ENCODE peak calls at places on chromosome 15, in seven cellular contexts. One of them, this sample, is unnamed.

GRCh38 chr15:37585966-37586656 is 348.3 kb upstream of the TMCO5A start:
- DNase-seq in brain microvascular endothelial cell: peak
- DNase-seq in spleen: no peak
- DNase-seq in type B pancreatic cell: no peak
- DNase-seq in ovary: no peak
- DNase-seq in HL-60: no peak
- DNase-seq in IMR-90: peak
- DNase-seq in this sample: no peak

GRCh38 chr15:81752974-81753373 is 292.8 kb downstream of the MEX3B start:
- DNase-seq in HL-60: no peak
- DNase-seq in ovary: no peak
- DNase-seq in IMR-90: no peak
- DNase-seq in spleen: no peak
- DNase-seq in type B pancreatic cell: no peak
- DNase-seq in brain microvascular endothelial cell: no peak
- DNase-seq in this sample: no peak

GRCh38 chr15:74235962-74236361 is at the start of gene CCDC33:
- DNase-seq in IMR-90: no peak
- DNase-seq in ovary: no peak
- DNase-seq in brain microvascular endothelial cell: no peak
- DNase-seq in HL-60: peak
- DNase-seq in spleen: no peak
- DNase-seq in type B pancreatic cell: no peak
- DNase-seq in this sample: no peak

GRCh38 chr15:70530503-70530902 is 232.9 kb downstream of the UACA start:
- DNase-seq in brain microvascular endothelial cell: no peak
- DNase-seq in HL-60: no peak
- DNase-seq in spleen: no peak
- DNase-seq in ovary: no peak
- DNase-seq in IMR-90: no peak
- DNase-seq in type B pancreatic cell: peak
- DNase-seq in this sample: no peak

GRCh38 chr15:77327168-77327567 is 92.7 kb downstream of the PEAK1 start:
- DNase-seq in brain microvascular endothelial cell: no peak
- DNase-seq in type B pancreatic cell: no peak
- DNase-seq in spleen: no peak
- DNase-seq in IMR-90: no peak
- DNase-seq in HL-60: no peak
- DNase-seq in ovary: no peak
- DNase-seq in this sample: no peak

GRCh38 chr15:59306520-59307163 is 66.0 kb downstream of the MYO1E start:
- DNase-seq in type B pancreatic cell: no peak
- DNase-seq in brain microvascular endothelial cell: no peak
- DNase-seq in ovary: no peak
- DNase-seq in IMR-90: peak
- DNase-seq in spleen: no peak
- DNase-seq in HL-60: no peak
- DNase-seq in this sample: no peak

GRCh38 chr15:90099072-90099867 is 3.0 kb downstream of the IDH2 start:
- DNase-seq in HL-60: no peak
- DNase-seq in type B pancreatic cell: no peak
- DNase-seq in brain microvascular endothelial cell: no peak
- DNase-seq in spleen: peak
- DNase-seq in IMR-90: no peak
- DNase-seq in ovary: no peak
- DNase-seq in this sample: no peak

GRCh38 chr15:85389774-85390173 is 9.4 kb downstream of the AKAP13 start:
- DNase-seq in spleen: no peak
- DNase-seq in IMR-90: no peak
- DNase-seq in HL-60: no peak
- DNase-seq in ovary: no peak
- DNase-seq in type B pancreatic cell: no peak
- DNase-seq in brain microvascular endothelial cell: no peak
- DNase-seq in this sample: no peak

GRCh38 chr15:35717721-35718120 is 171.8 kb upstream of the DPH6 start:
- DNase-seq in type B pancreatic cell: no peak
- DNase-seq in ovary: no peak
- DNase-seq in IMR-90: no peak
- DNase-seq in HL-60: no peak
- DNase-seq in brain microvascular endothelial cell: no peak
- DNase-seq in spleen: no peak
- DNase-seq in this sample: no peak

GRCh38 chr15:25903024-25903581 is 40.0 kb upstream of the ATP10A start:
- DNase-seq in IMR-90: peak
- DNase-seq in type B pancreatic cell: no peak
- DNase-seq in ovary: no peak
- DNase-seq in spleen: no peak
- DNase-seq in HL-60: no peak
- DNase-seq in brain microvascular endothelial cell: no peak
- DNase-seq in this sample: no peak

GRCh38 chr15:39270976-39271375 is 309.9 kb upstream of the THBS1 start:
- DNase-seq in IMR-90: peak
- DNase-seq in type B pancreatic cell: no peak
- DNase-seq in spleen: no peak
- DNase-seq in HL-60: no peak
- DNase-seq in ovary: no peak
- DNase-seq in brain microvascular endothelial cell: peak
- DNase-seq in this sample: no peak

GRCh38 chr15:29677450-29677849 is 144.8 kb downstream of the TJP1 start:
- DNase-seq in brain microvascular endothelial cell: no peak
- DNase-seq in HL-60: no peak
- DNase-seq in IMR-90: no peak
- DNase-seq in spleen: no peak
- DNase-seq in ovary: no peak
- DNase-seq in type B pancreatic cell: no peak
- DNase-seq in this sample: no peak

GRCh38 chr15:40843885-40844542 is at the start of gene SPINT1:
- DNase-seq in ovary: no peak
- DNase-seq in HL-60: peak
- DNase-seq in type B pancreatic cell: no peak
- DNase-seq in spleen: no peak
- DNase-seq in brain microvascular endothelial cell: no peak
- DNase-seq in IMR-90: no peak
- DNase-seq in this sample: peak

GRCh38 chr15:83657549-83657948 is 3.6 kb downstream of the ADAMTSL3 start:
- DNase-seq in type B pancreatic cell: no peak
- DNase-seq in HL-60: no peak
- DNase-seq in IMR-90: no peak
- DNase-seq in spleen: no peak
- DNase-seq in brain microvascular endothelial cell: no peak
- DNase-seq in ovary: no peak
- DNase-seq in this sample: no peak

GRCh38 chr15:33737687-33738606 is 230.3 kb upstream of the CHRM5 start:
- DNase-seq in brain microvascular endothelial cell: peak
- DNase-seq in ovary: no peak
- DNase-seq in spleen: no peak
- DNase-seq in HL-60: peak
- DNase-seq in type B pancreatic cell: no peak
- DNase-seq in IMR-90: peak
- DNase-seq in this sample: no peak

GRCh38 chr15:61396235-61396927 is 167.3 kb upstream of the RORA start:
- DNase-seq in brain microvascular endothelial cell: no peak
- DNase-seq in IMR-90: no peak
- DNase-seq in HL-60: no peak
- DNase-seq in spleen: no peak
- DNase-seq in type B pancreatic cell: no peak
- DNase-seq in ovary: no peak
- DNase-seq in this sample: no peak

GRCh38 chr15:70068783-70069565 is 28.7 kb downstream of the TLE3 start:
- DNase-seq in HL-60: no peak
- DNase-seq in type B pancreatic cell: no peak
- DNase-seq in IMR-90: no peak
- DNase-seq in spleen: no peak
- DNase-seq in ovary: peak
- DNase-seq in brain microvascular endothelial cell: no peak
- DNase-seq in this sample: no peak

GRCh38 chr15:60933914-60934885 is 294.9 kb downstream of the RORA start:
- DNase-seq in ovary: no peak
- DNase-seq in IMR-90: peak
- DNase-seq in brain microvascular endothelial cell: no peak
- DNase-seq in type B pancreatic cell: no peak
- DNase-seq in HL-60: no peak
- DNase-seq in spleen: no peak
- DNase-seq in this sample: no peak

GRCh38 chr15:43187544-43188155 is 2.4 kb downstream of the CCNDBP1 start:
- DNase-seq in HL-60: peak
- DNase-seq in ovary: no peak
- DNase-seq in type B pancreatic cell: no peak
- DNase-seq in brain microvascular endothelial cell: peak
- DNase-seq in spleen: no peak
- DNase-seq in IMR-90: peak
- DNase-seq in this sample: no peak

GRCh38 chr15:73691398-73691797 is 7.2 kb downstream of the CD276 start:
- DNase-seq in spleen: peak
- DNase-seq in brain microvascular endothelial cell: peak
- DNase-seq in HL-60: no peak
- DNase-seq in IMR-90: peak
- DNase-seq in ovary: no peak
- DNase-seq in type B pancreatic cell: no peak
- DNase-seq in this sample: no peak

GRCh38 chr15:90145259-90145658 is 43.0 kb upstream of the IDH2 start:
- DNase-seq in spleen: no peak
- DNase-seq in type B pancreatic cell: no peak
- DNase-seq in ovary: no peak
- DNase-seq in HL-60: no peak
- DNase-seq in brain microvascular endothelial cell: no peak
- DNase-seq in IMR-90: no peak
- DNase-seq in this sample: no peak

GRCh38 chr15:99474981-99475753 is 90.6 kb upstream of the MEF2A start:
- DNase-seq in HL-60: no peak
- DNase-seq in IMR-90: no peak
- DNase-seq in spleen: no peak
- DNase-seq in ovary: no peak
- DNase-seq in type B pancreatic cell: no peak
- DNase-seq in brain microvascular endothelial cell: no peak
- DNase-seq in this sample: peak

GRCh38 chr15:28014623-28015200 is 84.4 kb downstream of the OCA2 start:
- DNase-seq in type B pancreatic cell: no peak
- DNase-seq in spleen: no peak
- DNase-seq in HL-60: no peak
- DNase-seq in brain microvascular endothelial cell: no peak
- DNase-seq in IMR-90: no peak
- DNase-seq in ovary: no peak
- DNase-seq in this sample: no peak

DNA sequence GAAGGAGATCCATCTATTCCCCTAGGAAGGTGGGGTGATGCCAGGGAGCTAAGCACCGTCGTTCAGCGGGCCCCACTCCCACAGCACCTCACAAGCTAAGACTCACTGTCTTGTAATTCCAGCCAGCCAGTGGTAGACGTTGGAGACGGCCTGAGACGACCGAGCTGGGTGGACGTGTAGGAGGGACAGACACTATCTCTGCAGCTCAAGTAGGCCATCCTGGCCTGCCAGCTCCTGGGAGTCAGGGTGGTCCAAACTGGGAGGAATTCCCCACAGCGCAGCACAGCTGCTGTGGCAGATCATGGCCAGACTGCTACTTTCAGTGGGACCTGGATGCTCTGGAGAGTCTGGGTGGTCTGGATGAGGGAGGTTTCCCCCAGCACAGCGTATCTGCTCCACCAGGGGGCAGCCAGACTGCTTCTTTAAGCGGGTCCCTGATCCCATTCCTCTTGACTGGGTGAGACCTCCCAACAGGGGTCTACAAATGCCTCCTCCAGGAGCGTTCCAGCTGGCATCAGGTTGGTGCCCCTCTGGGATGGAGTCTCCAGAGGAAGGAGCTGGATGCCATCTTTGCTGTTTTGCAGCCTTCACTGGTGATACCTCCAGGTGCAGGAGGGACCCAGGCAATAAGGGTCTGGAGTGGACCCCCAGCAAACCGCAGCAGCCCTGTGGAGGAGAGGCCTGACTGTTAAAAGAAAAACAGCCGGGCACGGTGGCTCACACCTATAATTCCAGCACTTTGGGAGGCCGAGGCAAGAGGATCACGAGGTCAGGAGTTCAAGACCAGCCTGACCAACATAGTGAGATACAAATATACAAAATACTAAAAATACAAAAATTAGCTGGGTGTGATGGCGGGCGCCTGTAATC is 27.6 kb downstream of the GNB5 start:
- DNase-seq in ovary: no peak
- DNase-seq in spleen: no peak
- DNase-seq in brain microvascular endothelial cell: no peak
- DNase-seq in IMR-90: no peak
- DNase-seq in type B pancreatic cell: no peak
- DNase-seq in HL-60: no peak
- DNase-seq in this sample: no peak
- TF ChIP-seq CTCF in ovary: no peak
- TF ChIP-seq CTCF in spleen: peak
- TF ChIP-seq CTCF in brain microvascular endothelial cell: peak
- TF ChIP-seq CTCF in IMR-90: no peak
- TF ChIP-seq CTCF in type B pancreatic cell: peak
- TF ChIP-seq CTCF in HL-60: no peak
- TF ChIP-seq CTCF in this sample: peak

DNA sequence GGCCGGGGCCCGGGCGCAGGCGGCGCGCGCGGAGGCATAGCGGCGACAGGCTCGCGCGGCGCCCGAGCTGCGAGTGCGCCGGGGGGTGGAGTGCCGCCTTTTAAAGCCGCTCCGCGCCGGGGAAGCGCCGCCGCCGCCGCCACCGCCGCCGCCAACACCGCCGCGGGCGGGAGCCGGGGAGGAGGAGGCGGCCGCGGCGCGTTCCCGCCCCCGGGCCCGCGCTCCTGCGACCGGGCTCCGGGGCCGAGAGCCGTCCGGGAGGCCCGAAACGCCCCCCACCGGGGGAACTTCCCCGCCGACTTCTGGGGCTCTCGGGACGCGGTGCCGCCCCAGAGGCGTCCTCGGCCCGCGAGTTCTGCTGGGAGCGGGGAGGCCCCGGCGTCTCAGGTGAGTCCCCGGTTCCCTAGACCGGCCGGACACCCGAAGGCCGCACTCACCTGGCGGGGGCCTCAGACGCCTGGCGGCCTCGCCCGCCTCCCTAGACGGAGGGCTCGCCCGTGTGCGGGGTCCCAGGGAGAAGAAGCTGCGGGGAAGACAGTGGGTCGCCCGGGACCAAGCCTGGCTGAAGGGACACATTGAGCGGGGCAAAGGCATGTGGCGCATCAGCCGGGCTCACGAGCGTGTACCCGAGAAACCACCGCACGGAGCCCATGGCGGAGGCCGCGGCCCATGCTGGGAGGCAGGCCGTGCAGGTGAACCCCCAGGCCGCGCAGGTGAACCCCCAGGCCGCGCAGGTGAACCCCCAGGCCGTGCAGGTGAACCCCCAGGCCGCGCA is at the start of gene PCSK6:
- DNase-seq in brain microvascular endothelial cell: no peak
- DNase-seq in HL-60: no peak
- DNase-seq in ovary: no peak
- DNase-seq in IMR-90: no peak
- DNase-seq in spleen: peak
- DNase-seq in type B pancreatic cell: no peak
- DNase-seq in this sample: no peak
- TF ChIP-seq CTCF in brain microvascular endothelial cell: no peak
- TF ChIP-seq CTCF in HL-60: no peak
- TF ChIP-seq CTCF in ovary: no peak
- TF ChIP-seq CTCF in IMR-90: no peak
- TF ChIP-seq CTCF in spleen: no peak
- TF ChIP-seq CTCF in type B pancreatic cell: no peak
- TF ChIP-seq CTCF in this sample: no peak

GRCh38 chr15:95121191-95121590 is 889.8 kb downstream of the MCTP2 start:
- DNase-seq in brain microvascular endothelial cell: no peak
- DNase-seq in HL-60: no peak
- DNase-seq in ovary: no peak
- DNase-seq in spleen: no peak
- DNase-seq in type B pancreatic cell: no peak
- DNase-seq in IMR-90: no peak
- DNase-seq in this sample: no peak
- TF ChIP-seq CTCF in brain microvascular endothelial cell: no peak
- TF ChIP-seq CTCF in HL-60: no peak
- TF ChIP-seq CTCF in ovary: no peak
- TF ChIP-seq CTCF in spleen: no peak
- TF ChIP-seq CTCF in type B pancreatic cell: no peak
- TF ChIP-seq CTCF in IMR-90: no peak
- TF ChIP-seq CTCF in this sample: no peak

GRCh38 chr15:56532766-56533455 is 68.0 kb upstream of the MNS1 start:
- DNase-seq in brain microvascular endothelial cell: no peak
- DNase-seq in type B pancreatic cell: no peak
- DNase-seq in ovary: no peak
- DNase-seq in HL-60: no peak
- DNase-seq in spleen: no peak
- DNase-seq in IMR-90: no peak
- DNase-seq in this sample: no peak
- TF ChIP-seq CTCF in brain microvascular endothelial cell: no peak
- TF ChIP-seq CTCF in type B pancreatic cell: no peak
- TF ChIP-seq CTCF in ovary: no peak
- TF ChIP-seq CTCF in HL-60: no peak
- TF ChIP-seq CTCF in spleen: no peak
- TF ChIP-seq CTCF in IMR-90: no peak
- TF ChIP-seq CTCF in this sample: no peak

This sample was measured in chondrocyte.